ENCODE peak calls at places on chromosome 10, in seven cellular contexts. N is activated T-helper 1 cell treated with anti-CD3 and anti-CD28 coated beads, Interleukin-2, amount 50 U/mL, for 16 hours; Y is aorta; B is stimulated activated naive CD8-positive, alpha-beta T cell treated with anti-CD3 and anti-CD28 coated beads, Interleukin-15, Interleukin-2, amounts not matched to agents 100 U/mL and 50 U/mL, for 24 hours; V is NCI-H1105; U is AG10803; K is hypothalamus. Q is an unnamed sample.

GRCh38 chr10:61822781-61823230 is 78.7 kb upstream of the ARID5B start:
- DNase-seq in N (no peak), Y (no peak), B (no peak), V (no peak), U (peak), K (no peak), Q (peak)

GRCh38 chr10:60312818-60313588 is 76.7 kb downstream of the ANK3 start:
- DNase-seq in N (no peak), Y (no peak), B (no peak), V (no peak), U (peak), K (no peak), Q (peak)

GRCh38 chr10:89118091-89118490 is 89.0 kb downstream of the CH25H start:
- DNase-seq in N (no peak), Y (no peak), B (no peak), V (no peak), U (peak), K (no peak), Q (no peak)

GRCh38 chr10:124221356-124222297 is 128.2 kb upstream of the CHST15 start:
- DNase-seq in N (no peak), Y (no peak), B (no peak), V (no peak), U (no peak), K (no peak), Q (no peak)

GRCh38 chr10:119358567-119358966 is 151.2 kb downstream of the GRK5 start:
- DNase-seq in N (no peak), Y (no peak), B (no peak), V (no peak), U (no peak), K (no peak), Q (no peak)

GRCh38 chr10:128684215-128684614 is 558.0 kb upstream of the MKI67 start:
- DNase-seq in N (no peak), Y (no peak), B (no peak), V (no peak), U (no peak), K (no peak), Q (no peak)

GRCh38 chr10:29471483-29471859 is 163.3 kb downstream of the SVIL start:
- DNase-seq in N (no peak), Y (no peak), B (no peak), V (no peak), U (peak), K (no peak), Q (peak)

GRCh38 chr10:104580321-104580720 is 60.8 kb upstream of the SORCS3 start:
- DNase-seq in N (no peak), Y (no peak), B (no peak), V (no peak), U (peak), K (no peak), Q (no peak)

GRCh38 chr10:74035324-74035723 is 37.4 kb downstream of the VCL start:
- DNase-seq in N (no peak), Y (no peak), B (no peak), V (no peak), U (no peak), K (no peak), Q (no peak)

Q was measured in K562.